ENCODE peak calls at places on chromosome 3, in five cellular contexts. X is transverse colon, N is stomach, S is spleen, Z is breast epithelium. F is an unnamed sample.

GRCh38 chr3:42376397-42376798 is 34.0 kb downstream of the LYZL4 start:
- DNase-seq in X (no peak), S (no peak), Z (peak; percentile 71), N (no peak), F (no peak)

GRCh38 chr3:146130881-146131371 is 30.1 kb downstream of the PLOD2 start:
- DNase-seq in N (no peak), S (no peak), X (no peak), Z (no peak), F (no peak)

GRCh38 chr3:24133441-24133840 is 188.4 kb downstream of the NR1D2 start:
- DNase-seq in Z (no peak), X (no peak), N (no peak), S (no peak), F (no peak)

GRCh38 chr3:16693820-16694219 is 88.6 kb upstream of the DAZL start:
- DNase-seq in S (no peak), Z (no peak), X (no peak), N (no peak), F (no peak)

GRCh38 chr3:141804778-141805639 is 41.8 kb downstream of the GRK7 start:
- DNase-seq in X (no peak), N (no peak), S (no peak), Z (no peak), F (no peak)

GRCh38 chr3:57974796-57975388 is 33.3 kb upstream of the FLNB start:
- DNase-seq in S (no peak), N (no peak), X (no peak), Z (no peak), F (no peak)

GRCh38 chr3:20904674-20905073 is 718.7 kb upstream of the SGO1 start:
- DNase-seq in N (no peak), X (no peak), Z (no peak), S (no peak), F (no peak)

GRCh38 chr3:5726618-5727017 is 539.1 kb downstream of the EDEM1 start:
- DNase-seq in S (no peak), X (no peak), N (no peak), Z (no peak), F (no peak)

GRCh38 chr3:66376568-66376967 is 124.3 kb downstream of the LRIG1 start:
- DNase-seq in S (no peak), N (no peak), Z (no peak), X (peak; percentile 75), F (no peak)

GRCh38 chr3:168307893-168308292 is 212.2 kb upstream of the GOLIM4 start:
- DNase-seq in N (no peak), S (no peak), X (no peak), Z (no peak), F (no peak)

GRCh38 chr3:126438746-126439145 is 36.9 kb downstream of the ZXDC start:
- DNase-seq in N (peak; percentile 17), X (no peak), S (peak; percentile 40), Z (no peak), F (peak; percentile 18)

GRCh38 chr3:193040836-193041672 is 123.4 kb upstream of the MB21D2 start:
- DNase-seq in S (no peak), N (no peak), X (no peak), Z (no peak), F (no peak)

GRCh38 chr3:129336093-129336706 is 57.5 kb downstream of the HMCES start:
- DNase-seq in Z (no peak), N (no peak), X (no peak), S (no peak), F (no peak)

GRCh38 chr3:123421353-123422174 is 27.3 kb downstream of the ADCY5 start:
- DNase-seq in S (no peak), Z (no peak), X (peak; percentile 50), N (no peak), F (no peak)

GRCh38 chr3:124767259-124767658 is 37.0 kb downstream of the UMPS start:
- DNase-seq in S (no peak), X (no peak), Z (no peak), N (no peak), F (no peak)

GRCh38 chr3:69671082-69671952 is 67.9 kb upstream of the MITF start:
- DNase-seq in S (no peak), N (no peak), X (no peak), Z (no peak), F (no peak)

GRCh38 chr3:129121016-129121791 is 400 bp downstream of the RAB43 start:
- DNase-seq in N (peak; percentile 27), Z (no peak), X (peak; percentile 19), S (no peak), F (no peak)

GRCh38 chr3:1515842-1516241 is 423.0 kb downstream of the CNTN6 start:
- DNase-seq in X (no peak), Z (no peak), N (no peak), S (no peak), F (no peak)

GRCh38 chr3:29381595-29381994 is 100.7 kb downstream of the RBMS3 start:
- DNase-seq in N (no peak), S (no peak), Z (no peak), X (no peak), F (no peak)

GRCh38 chr3:55282994-55283393 is 204.1 kb downstream of the WNT5A start:
- DNase-seq in X (no peak), S (no peak), Z (no peak), N (no peak), F (no peak)

GRCh38 chr3:14633417-14633816 is 18.1 kb upstream of the CCDC174 start:
- DNase-seq in N (no peak), S (no peak), X (no peak), Z (no peak), F (no peak)

GRCh38 chr3:170534232-170534631 is 51.6 kb downstream of the SLC7A14 start:
- DNase-seq in S (no peak), N (no peak), X (no peak), Z (no peak), F (no peak)

GRCh38 chr3:69320867-69321266 is 65.0 kb downstream of the FRMD4B start:
- DNase-seq in N (no peak), S (no peak), Z (no peak), X (peak; percentile 14), F (no peak)

GRCh38 chr3:64363842-64364241 is 138.6 kb upstream of the PRICKLE2 start:
- DNase-seq in S (no peak), X (no peak), Z (no peak), N (no peak), F (no peak)

GRCh38 chr3:64365877-64366276 is 140.6 kb upstream of the PRICKLE2 start:
- DNase-seq in N (no peak), Z (no peak), X (no peak), S (no peak), F (no peak)

GRCh38 chr3:64368163-64369025 is 143.1 kb upstream of the PRICKLE2 start:
- DNase-seq in X (no peak), Z (no peak), N (no peak), S (no peak), F (no peak)
- TF ChIP-seq POLR2AphosphoS5 in X (no peak), Z (no peak), N (no peak), S (no peak), F (no peak)

DNA sequence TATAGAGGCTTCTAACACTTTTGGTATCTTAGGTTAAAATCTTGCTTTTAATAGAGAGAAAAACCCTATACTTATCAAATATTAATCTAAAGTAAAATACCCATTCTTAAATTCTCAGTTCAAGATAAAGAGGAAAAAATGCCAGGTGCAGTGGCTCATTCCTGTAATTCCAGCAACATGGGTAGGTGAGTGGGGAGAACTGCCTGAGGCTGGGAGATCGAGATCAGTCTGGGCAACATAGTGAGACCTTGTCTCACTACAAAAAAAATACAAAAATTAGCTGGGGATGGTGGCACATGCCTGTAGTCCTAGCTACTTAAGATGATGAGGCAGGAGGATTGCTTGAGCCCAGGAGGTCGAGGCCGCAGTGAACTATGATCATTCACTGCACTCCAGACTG is 135.8 kb downstream of the CLASP2 start:
- DNase-seq in Z (no peak), X (no peak), S (no peak), N (no peak), F (no peak)
- H3K36me3 ChIP-seq in Z (no peaks in the 10 kb centered on the region), X (peaks cover 18% of the 10 kb centered on the region), S (peaks cover 84% of the 10 kb centered on the region), N (peaks cover 60% of the 10 kb centered on the region), F (no peaks in the 10 kb centered on the region)

GRCh38 chr3:3177861-3178497 is 1.5 kb downstream of the CRBN start:
- DNase-seq in X (no peak), N (no peak), Z (no peak), S (no peak), F (no peak)

GRCh38 chr3:3180421-3180820 is 930 bp upstream of the CRBN start:
- DNase-seq in Z (no peak), S (no peak), N (no peak), X (no peak), F (no peak)

GRCh38 chr3:3184876-3185275 is 5.4 kb upstream of the CRBN start:
- DNase-seq in N (no peak), Z (no peak), X (no peak), S (no peak), F (no peak)

GRCh38 chr3:3178498-3179328 is 778 bp downstream of the CRBN start:
- DNase-seq in X (no peak), Z (no peak), N (no peak), S (no peak), F (no peak)

DNA sequence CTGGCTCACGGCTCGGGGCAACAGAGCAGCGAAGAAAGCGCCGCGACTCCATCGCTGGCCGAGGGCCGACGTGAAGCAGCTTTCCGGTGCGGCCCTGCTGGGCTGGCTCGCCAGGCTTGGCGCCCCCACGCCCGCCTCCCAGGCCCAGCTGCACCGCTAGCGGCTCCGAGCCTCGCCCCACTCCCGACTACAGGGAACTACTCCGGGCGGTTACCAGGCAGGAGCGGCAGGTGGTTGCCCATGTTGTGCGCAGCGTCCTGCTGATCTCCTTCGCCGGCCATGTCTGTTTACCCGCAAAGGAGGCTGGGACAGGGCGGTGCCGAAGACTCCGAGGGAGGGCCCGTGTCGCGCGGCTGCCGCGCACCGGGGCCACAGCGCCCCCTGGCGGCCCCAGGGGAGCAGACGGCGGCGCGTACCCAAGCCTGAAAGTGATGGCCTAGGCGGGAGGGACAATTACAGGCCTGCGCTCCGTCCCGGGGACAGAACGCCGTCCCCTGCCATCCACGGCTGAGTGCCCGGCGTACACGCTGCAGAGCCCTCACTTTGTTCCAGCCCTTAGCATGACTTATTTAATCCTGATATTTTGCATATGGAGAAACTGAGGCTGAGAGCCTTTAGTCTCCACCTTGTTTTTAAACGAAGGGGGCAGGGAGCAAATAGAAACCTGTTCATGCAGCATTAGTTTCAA is at the start of gene CRBN:
- DNase-seq in X (peak; percentile 89), S (peak; percentile 98), Z (peak; percentile 67), N (peak; percentile 88), F (no peak)
- TF ChIP-seq POLR2A in X (peak; percentile 85), S (peak; percentile 5), Z (peak; percentile 38), N (no peak), F (no peak)

GRCh38 chr3:50257990-50258389 is 11.0 kb upstream of the SEMA3B start:
- DNase-seq in Z (no peak), S (no peak), N (no peak), X (no peak), F (no peak)

GRCh38 chr3:50258979-50259378 is 10.0 kb upstream of the SEMA3B start:
- DNase-seq in N (no peak), S (no peak), Z (no peak), X (no peak), F (no peak)

GRCh38 chr3:50259432-50260026 is 9.4 kb upstream of the SEMA3B start:
- DNase-seq in Z (no peak), S (no peak), X (no peak), N (no peak), F (no peak)

GRCh38 chr3:50255251-50255615 is 13.7 kb upstream of the SEMA3B start:
- DNase-seq in S (no peak), Z (no peak), X (no peak), N (no peak), F (no peak)

GRCh38 chr3:50256978-50257890 is 11.7 kb upstream of the SEMA3B start:
- DNase-seq in N (peak; percentile 66), S (no peak), Z (no peak), X (peak; percentile 64), F (no peak)
- TF ChIP-seq POLR2AphosphoS5 in N (no peak), S (peak; percentile 65), Z (no peak), X (no peak), F (no peak)